ENCODE peak calls at places on chromosome 10, in seven cellular contexts. Y, E, O, M, K, F and Q are unnamed samples.

GRCh38 chr10:99926925-99927718 is 82.6 kb downstream of the DNMBP start:
- DNase-seq in K (peak), Y (peak), E (peak), F (no peak), O (peak), M (no peak), Q (no peak)

GRCh38 chr10:80552151-80552646 is 14.5 kb downstream of the SH2D4B start:
- DNase-seq in K (no peak), Y (peak), O (peak), M (no peak), F (no peak), E (no peak), Q (no peak)

GRCh38 chr10:130434446-130435385 is 298.5 kb downstream of the GLRX3 start:
- DNase-seq in Y (no peak), O (no peak), M (no peak), K (peak), E (no peak), F (no peak), Q (no peak)

GRCh38 chr10:46075869-46076268 is 29.8 kb upstream of the MSMB start:
- DNase-seq in K (no peak), Y (no peak), E (no peak), O (no peak), M (no peak), F (no peak), Q (no peak)

GRCh38 chr10:16436367-16436757 is 448 bp upstream of the PTER start:
- DNase-seq in M (peak), K (no peak), O (no peak), F (peak), E (no peak), Y (peak), Q (no peak)

GRCh38 chr10:76301950-76302349 is 870.5 kb downstream of the LRMDA start:
- DNase-seq in K (no peak), O (no peak), M (no peak), E (no peak), Y (no peak), F (no peak), Q (no peak)

GRCh38 chr10:8404721-8405120 is 350.2 kb downstream of the GATA3 start:
- DNase-seq in K (no peak), E (no peak), M (peak), Y (no peak), O (no peak), F (peak), Q (no peak)

GRCh38 chr10:102043456-102043855 is 12.5 kb downstream of the ARMH3 start:
- DNase-seq in K (no peak), O (no peak), F (no peak), E (no peak), Y (no peak), M (no peak), Q (no peak)

GRCh38 chr10:31152421-31153133 is 120.9 kb upstream of the ZNF438 start:
- DNase-seq in O (no peak), E (no peak), K (no peak), M (no peak), F (no peak), Y (peak), Q (no peak)

GRCh38 chr10:34575882-34576281 is 239.2 kb downstream of the PARD3 start:
- DNase-seq in M (no peak), O (peak), E (no peak), F (no peak), Y (no peak), K (no peak), Q (no peak)

GRCh38 chr10:77744249-77744648 is 106.6 kb upstream of the KCNMA1 start:
- DNase-seq in K (no peak), M (no peak), Y (no peak), F (no peak), O (no peak), E (no peak), Q (no peak)

GRCh38 chr10:100507357-100507732 is 12.3 kb downstream of the SEC31B start:
- DNase-seq in F (no peak), Y (no peak), O (no peak), K (no peak), E (no peak), M (no peak), Q (no peak)

GRCh38 chr10:3827768-3828403 is 42.9 kb upstream of the KLF6 start:
- DNase-seq in M (no peak), K (no peak), F (no peak), O (no peak), Y (no peak), E (no peak), Q (no peak)

GRCh38 chr10:5948999-5949759 is 28.2 kb downstream of the IL15RA start:
- DNase-seq in M (no peak), K (no peak), F (peak), E (peak), O (peak), Y (peak), Q (no peak)

GRCh38 chr10:525565-526315 is 163.7 kb downstream of the DIP2C start:
- DNase-seq in Y (no peak), M (no peak), K (no peak), O (no peak), F (no peak), E (no peak), Q (no peak)

GRCh38 chr10:76037531-76037930 is 606.1 kb downstream of the LRMDA start:
- DNase-seq in M (no peak), O (no peak), F (no peak), K (no peak), Y (no peak), E (no peak), Q (no peak)

GRCh38 chr10:43649149-43649523 is 455 bp upstream of the ZNF32 start:
- DNase-seq in Y (no peak), F (no peak), O (peak), E (no peak), M (no peak), K (no peak), Q (no peak)

GRCh38 chr10:85610381-85611092 is 756.1 kb downstream of the GRID1 start:
- DNase-seq in O (no peak), E (no peak), M (no peak), Y (no peak), F (no peak), K (peak), Q (no peak)

GRCh38 chr10:45425628-45426563 is 51.9 kb downstream of the ALOX5 start:
- DNase-seq in M (no peak), Y (no peak), K (no peak), O (no peak), E (no peak), F (no peak), Q (no peak)

GRCh38 chr10:106535304-106535964 is 629.1 kb downstream of the SORCS1 start:
- DNase-seq in K (no peak), E (no peak), F (no peak), M (no peak), O (no peak), Y (no peak), Q (no peak)

GRCh38 chr10:121845044-121845784 is 82.6 kb downstream of the ATE1 start:
- DNase-seq in M (no peak), K (no peak), E (no peak), O (no peak), Y (no peak), F (no peak), Q (no peak)

GRCh38 chr10:113415246-113415645 is 137.6 kb upstream of the HABP2 start:
- DNase-seq in O (no peak), M (no peak), K (no peak), E (no peak), Y (peak), F (no peak), Q (no peak)

GRCh38 chr10:80453715-80454525 is at the start of gene TSPAN14:
- DNase-seq in M (peak), K (peak), E (peak), Y (peak), O (peak), F (peak), Q (peak)

GRCh38 chr10:28684986-28685580 is 7.8 kb downstream of the BAMBI start:
- DNase-seq in M (no peak), K (peak), E (no peak), Y (no peak), O (no peak), F (no peak), Q (peak)